ENCODE peak calls at places on chromosomes 13 and 19, in four cellular contexts. R is A549, C is WTC11, I is K562. D is an unnamed sample.
A peak's percentile ranks its signal among the peaks of the same experiment; 100 is the strongest.

GRCh38 chr19:18386543-18387251 is 739 bp downstream of the GDF15 start:
- DNase-seq in R (peak; percentile 46), C (no peak), I (no peak), D (no peak)

GRCh38 chr13:29369060-29369743 is 226.3 kb downstream of the SLC7A1 start:
- DNase-seq in R (peak; percentile 35), C (no peak), I (no peak), D (peak; percentile 44)

GRCh38 chr13:27264648-27265047 is 6.0 kb upstream of the RASL11A start:
- DNase-seq in R (no peak), C (no peak), I (no peak), D (no peak)

GRCh38 chr19:38655148-38655824 is 7.8 kb downstream of the ACTN4 start:
- DNase-seq in R (no peak), C (no peak), I (no peak), D (no peak)

GRCh38 chr13:75345191-75345590 is 136.8 kb downstream of the TBC1D4 start:
- DNase-seq in R (no peak), C (no peak), I (no peak), D (no peak)

GRCh38 chr13:48264052-48264451 is 31.0 kb downstream of the ITM2B start:
- DNase-seq in R (no peak), C (no peak), I (no peak), D (no peak)

GRCh38 chr13:97328222-97328790 is 105.7 kb upstream of the RAP2A start:
- DNase-seq in R (peak; percentile 23), C (peak; percentile 57), I (no peak), D (no peak)

GRCh38 chr13:38819053-38819452 is 132.2 kb downstream of the FREM2 start:
- DNase-seq in R (no peak), C (no peak), I (no peak), D (no peak)

GRCh38 chr19:35479278-35479677 is 11.0 kb downstream of the KRTDAP start:
- DNase-seq in R (no peak), C (no peak), I (no peak), D (no peak)

GRCh38 chr13:49540552-49540951 is 44.8 kb downstream of the PHF11 start:
- DNase-seq in R (no peak), C (no peak), I (peak; percentile 21), D (no peak)

GRCh38 chr19:6091771-6092291 is 18.5 kb downstream of the RFX2 start:
- DNase-seq in R (no peak), C (no peak), I (no peak), D (no peak)

GRCh38 chr19:7509625-7510024 is 6.3 kb upstream of the ZNF358 start:
- DNase-seq in R (no peak), C (peak; percentile 63), I (no peak), D (no peak)

GRCh38 chr19:35720163-35720524 is 2.3 kb downstream of the KMT2B start:
- DNase-seq in R (no peak), C (no peak), I (no peak), D (no peak)

GRCh38 chr13:25768726-25769270 is 283.0 kb downstream of the SHISA2 start:
- DNase-seq in R (no peak), C (no peak), I (no peak), D (no peak)

GRCh38 chr19:17743874-17744273 is 7.4 kb upstream of the FCHO1 start:
- DNase-seq in R (peak; percentile 64), C (no peak), I (no peak), D (no peak)

GRCh38 chr13:49908637-49909036 is 27.5 kb downstream of the SPRYD7 start:
- DNase-seq in R (peak; percentile 9), C (peak; percentile 23), I (no peak), D (no peak)

GRCh38 chr19:40286674-40287421 is 1.7 kb upstream of the AKT2 start:
- DNase-seq in R (no peak), C (no peak), I (no peak), D (no peak)

GRCh38 chr13:41025518-41025917 is 6.4 kb upstream of the ELF1 start:
- DNase-seq in R (no peak), C (no peak), I (no peak), D (peak; percentile 81)

GRCh38 chr13:41028051-41028450 is 8.9 kb upstream of the ELF1 start:
- DNase-seq in R (no peak), C (no peak), I (no peak), D (no peak)

GRCh38 chr13:41032646-41033396 is 13.7 kb upstream of the ELF1 start:
- DNase-seq in R (no peak), C (no peak), I (no peak), D (no peak)

GRCh38 chr13:41026806-41027205 is 7.7 kb upstream of the ELF1 start:
- DNase-seq in R (no peak), C (no peak), I (no peak), D (no peak)

GRCh38 chr13:41029629-41030028 is 10.5 kb upstream of the ELF1 start:
- DNase-seq in R (no peak), C (peak; percentile 47), I (no peak), D (no peak)
- TF ChIP-seq NR3C1 in R (no peak), C (no peak), I (no peak), D (no peak)

DNA sequence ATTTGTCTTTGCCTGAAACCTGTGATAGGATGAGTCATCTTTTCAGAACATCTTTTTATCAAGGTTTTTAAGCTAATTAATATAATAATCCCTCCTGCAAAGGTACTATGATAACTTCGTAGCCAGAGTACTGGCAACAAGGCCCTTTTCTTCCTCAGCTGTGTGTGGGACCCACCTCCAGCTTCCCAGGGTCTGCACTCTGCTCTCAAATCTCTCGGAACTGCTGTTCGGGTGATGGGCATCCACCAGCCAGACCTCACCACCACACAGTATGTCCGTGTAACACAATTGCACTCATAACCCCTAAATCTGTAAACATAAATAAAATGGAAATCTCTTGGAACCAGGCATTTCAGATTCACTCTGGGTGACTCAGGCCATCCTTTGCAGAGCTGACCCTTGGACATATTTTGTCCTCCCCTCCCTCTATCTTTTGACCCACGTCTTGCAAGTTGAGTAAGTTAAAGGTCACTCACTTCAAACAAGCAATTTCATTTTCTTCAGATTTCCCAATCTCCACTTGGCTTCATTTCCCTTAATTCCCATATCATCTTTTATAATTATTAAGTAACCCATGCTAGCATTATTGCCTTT is 29.5 kb downstream of the COL4A1 start:
- DNase-seq in R (no peak), C (no peak), I (no peak), D (no peak)
- TF ChIP-seq NR3C1 in R (no peak), C (no peak), I (no peak), D (no peak)

GRCh38 chr13:79910869-79911540 is 429.9 kb downstream of the SPRY2 start:
- DNase-seq in R (no peak), C (no peak), I (no peak), D (no peak)
- TF ChIP-seq NR3C1 in R (no peak), C (no peak), I (no peak), D (no peak)

DNA sequence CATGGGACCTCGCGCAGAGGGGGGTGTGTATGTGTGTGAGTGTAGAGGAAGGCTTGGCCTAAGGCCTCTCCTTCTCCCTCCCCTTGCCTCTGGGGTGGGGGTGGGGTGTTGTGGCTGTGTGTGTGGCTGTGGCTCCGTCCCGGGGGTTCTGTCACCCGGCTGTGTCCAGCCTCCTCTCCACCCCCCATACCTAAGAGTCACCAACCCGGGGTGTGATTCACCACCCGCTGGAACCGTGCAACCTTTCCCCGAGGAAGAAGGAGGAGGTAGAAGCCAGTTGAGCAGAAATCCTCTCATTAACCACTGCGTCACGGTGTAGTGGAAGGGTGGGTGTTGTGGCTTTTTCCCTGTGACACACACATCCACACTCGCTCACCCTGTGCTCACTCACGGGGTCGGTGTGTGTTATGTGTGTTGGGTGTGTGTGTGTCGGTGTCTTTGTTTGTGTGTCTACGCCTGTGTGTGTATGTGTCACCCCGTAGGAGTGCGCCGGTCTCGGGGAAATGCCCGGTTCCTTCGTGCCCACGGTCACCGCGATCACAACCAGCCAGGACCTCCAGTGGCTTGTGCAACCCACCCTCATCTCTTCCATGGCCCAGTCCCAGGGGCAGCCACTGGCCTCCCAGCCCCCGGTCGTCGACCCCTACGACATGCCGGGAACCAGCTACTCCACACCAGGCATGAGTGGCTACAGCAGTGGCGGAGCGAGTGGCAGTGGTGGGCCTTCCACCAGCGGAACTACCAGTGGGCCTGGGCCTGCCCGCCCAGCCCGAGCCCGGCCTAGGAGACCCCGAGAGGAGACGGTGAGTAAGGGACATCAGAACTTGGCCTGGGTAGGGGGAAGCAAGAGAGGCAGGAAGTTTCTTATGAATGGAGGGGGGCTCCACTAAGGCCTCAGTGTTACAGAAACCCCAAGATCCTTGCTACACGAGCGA is 2.6 kb downstream of the FOSB start:
- DNase-seq in R (peak; percentile 71), C (no peak), I (peak; percentile 30), D (no peak)
- TF ChIP-seq NR3C1 in R (no peak), C (no peak), I (no peak), D (no peak)

GRCh38 chr13:114107686-114108081 is 24.7 kb downstream of the RASA3 start:
- DNase-seq in R (no peak), C (peak; percentile 9), I (no peak), D (no peak)
- TF ChIP-seq NR3C1 in R (no peak), C (no peak), I (no peak), D (no peak)

GRCh38 chr19:50414850-50415660 is 3.7 kb upstream of the SPIB start:
- DNase-seq in R (peak; percentile 86), C (peak; percentile 95), I (peak; percentile 91), D (peak; percentile 33)

GRCh38 chr19:50416034-50416814 is 2.5 kb upstream of the SPIB start:
- DNase-seq in R (no peak), C (no peak), I (no peak), D (no peak)

GRCh38 chr19:50416815-50417137 is 2.0 kb upstream of the SPIB start:
- DNase-seq in R (peak; percentile 51), C (no peak), I (no peak), D (no peak)

GRCh38 chr19:50417138-50417849 is 1.4 kb upstream of the SPIB start:
- DNase-seq in R (peak; percentile 44), C (no peak), I (no peak), D (no peak)

DNA sequence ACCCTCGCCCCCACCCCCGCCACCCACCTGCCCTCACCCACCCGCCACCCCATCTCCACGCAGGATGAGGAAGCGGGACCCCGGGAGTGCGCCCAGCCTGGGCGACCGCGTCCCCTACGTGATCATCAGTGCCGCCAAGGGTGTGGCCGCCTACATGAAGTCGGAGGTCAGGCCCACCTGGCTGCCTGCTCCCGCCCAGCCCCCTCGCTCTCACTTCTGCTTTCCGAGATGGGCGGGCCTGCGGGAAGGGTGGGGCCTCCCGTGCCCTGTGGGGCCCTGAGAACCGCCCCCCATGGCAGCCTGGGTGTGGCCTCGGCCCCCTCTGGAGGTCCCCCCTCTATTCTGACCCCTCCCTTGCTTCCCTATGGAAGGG is 3.1 kb upstream of the SPIB start:
- DNase-seq in R (no peak), C (no peak), I (peak; percentile 74), D (no peak)
- TF ChIP-seq NR3C1 in R (no peak), C (no peak), I (no peak), D (no peak)

GRCh38 chr19:15210323-15210774 is 9.6 kb upstream of the NOTCH3 start:
- DNase-seq in R (peak; percentile 91), C (no peak), I (no peak), D (peak; percentile 25)
- TF ChIP-seq NR3C1 in R (no peak), C (no peak), I (no peak), D (no peak)

D was measured in HepG2.